ENCODE peak calls at places on chromosomes 3 and 15, in eight cellular contexts. B is fibroblast of lung; N is lung; K is heart left ventricle; F is tibial artery; H is GM23338; X is CD8-positive, alpha-beta memory T cell; P is GM23248. L is an unnamed sample. For H3K4me1, the result is how much of the 10 kb centered on the place peaks cover.

GRCh38 chr15:45646220-45646619 is 11.4 kb downstream of the SQOR start:
- DNase-seq in B (peak), N (no peak), K (no peak), F (no peak), H (no peak), X (no peak), P (peak), L (no peak)

GRCh38 chr15:66293085-66293418 is 316 bp upstream of the DIS3L start:
- DNase-seq in B (no peak), N (no peak), K (no peak), F (no peak), H (no peak), X (no peak), P (peak), L (no peak)

GRCh38 chr3:37968784-37969600 is 21.6 kb upstream of the VILL start:
- DNase-seq in B (no peak), N (no peak), K (no peak), F (peak), H (no peak), X (no peak), P (peak), L (no peak)

GRCh38 chr3:58659051-58659675 is 7.4 kb downstream of the FAM3D start:
- DNase-seq in B (peak), N (no peak), K (no peak), F (peak), H (peak), X (no peak), P (peak), L (no peak)

GRCh38 chr15:98889930-98890695 is 117.5 kb downstream of the PGPEP1L start:
- DNase-seq in B (peak), N (no peak), K (no peak), F (no peak), H (no peak), X (no peak), P (peak), L (no peak)

GRCh38 chr3:148930785-148931184 is 60.6 kb upstream of the GYG1 start:
- DNase-seq in B (peak), N (no peak), K (no peak), F (no peak), H (no peak), X (no peak), P (peak), L (no peak)

GRCh38 chr3:154018100-154018696 is 103.0 kb upstream of the ARHGEF26 start:
- DNase-seq in B (peak), N (no peak), K (no peak), F (no peak), H (peak), X (no peak), P (peak), L (no peak)

GRCh38 chr15:71806452-71806931 is 3.9 kb upstream of the NR2E3 start:
- DNase-seq in B (peak), N (no peak), K (no peak), F (no peak), H (peak), X (no peak), P (peak), L (no peak)

GRCh38 chr3:195900426-195901355 is 7.7 kb downstream of the TNK2 start:
- DNase-seq in B (peak), N (no peak), K (peak), F (no peak), H (no peak), X (no peak), P (peak), L (no peak)

GRCh38 chr15:60116456-60117089 is 112.5 kb downstream of the FOXB1 start:
- DNase-seq in B (no peak), N (no peak), K (no peak), F (no peak), H (no peak), X (no peak), P (no peak), L (no peak)

GRCh38 chr3:39299279-39299678 is 19.4 kb upstream of the CX3CR1 start:
- DNase-seq in B (no peak), N (no peak), K (no peak), F (no peak), H (no peak), X (no peak), P (no peak), L (no peak)

GRCh38 chr15:60389261-60390077 is 8.3 kb downstream of the ANXA2 start:
- DNase-seq in B (peak), N (no peak), K (no peak), F (no peak), H (no peak), X (no peak), P (peak), L (no peak)

GRCh38 chr3:177545964-177546363 is 348.7 kb upstream of the TBL1XR1 start:
- DNase-seq in B (no peak), N (no peak), K (no peak), F (no peak), H (no peak), X (no peak), P (no peak), L (no peak)

GRCh38 chr3:150736316-150736719 is 26.7 kb downstream of the SIAH2 start:
- DNase-seq in B (no peak), N (no peak), K (no peak), F (no peak), H (peak), X (no peak), P (no peak), L (no peak)

GRCh38 chr3:59133350-59133749 is 83.5 kb upstream of the CFAP20DC start:
- DNase-seq in B (peak), N (no peak), K (no peak), F (no peak), H (no peak), X (no peak), P (peak), L (no peak)

GRCh38 chr3:173267716-173268115 is 126.7 kb upstream of the SPATA16 start:
- DNase-seq in B (no peak), N (no peak), K (no peak), F (no peak), H (no peak), X (no peak), P (no peak), L (no peak)

GRCh38 chr3:168040624-168041208 is 55.0 kb downstream of the GOLIM4 start:
- DNase-seq in B (peak), N (no peak), K (no peak), F (no peak), H (peak), X (no peak), P (peak), L (no peak)

GRCh38 chr3:3127432-3128010 is 781 bp downstream of the TRNT1 start:
- DNase-seq in B (peak), N (no peak), K (no peak), F (no peak), H (peak), X (peak), P (peak), L (no peak)

DNA sequence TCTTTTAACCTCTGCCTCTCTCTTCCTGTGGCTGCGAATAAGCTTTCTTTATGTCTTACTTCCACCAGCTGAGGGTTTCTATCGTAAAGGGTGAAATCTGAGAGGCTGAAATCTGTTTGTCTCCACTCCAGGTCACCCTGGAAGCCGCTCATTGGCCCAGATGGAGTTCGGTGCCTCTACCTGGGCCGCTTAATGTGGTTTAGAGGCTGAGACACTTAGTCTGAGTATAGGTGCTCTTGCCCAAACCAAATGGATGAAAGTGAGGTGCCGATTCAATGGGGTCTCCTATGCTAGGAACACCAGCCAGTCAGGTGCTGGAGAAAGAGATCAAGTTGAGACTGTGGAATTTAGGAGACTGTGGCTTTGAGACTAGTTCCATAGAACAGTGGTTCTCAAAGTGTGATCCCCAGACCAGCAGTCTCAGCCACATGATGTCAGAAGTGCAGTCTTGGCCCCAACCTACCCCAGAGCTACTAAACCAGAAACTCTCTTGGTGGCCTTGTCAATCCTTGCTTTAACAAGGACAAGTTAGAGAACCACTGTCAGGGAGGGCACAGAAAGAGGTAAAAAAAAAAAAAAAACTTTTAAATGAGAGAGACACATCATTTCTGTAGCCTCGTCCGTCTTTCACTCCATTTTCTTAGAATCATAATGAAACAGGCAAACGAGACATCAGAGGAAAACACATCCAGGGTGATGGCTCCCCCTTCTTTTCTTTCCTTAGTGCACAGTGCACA is 54.9 kb upstream of the CCR2 start:
- DNase-seq in B (no peak), N (no peak), K (no peak), F (no peak), H (no peak), X (no peak), P (no peak), L (no peak)
- H3K4me1 ChIP-seq in B (under half), N (under half), K (under half), F (under half), H (under half), X (half or more), P (under half), L (under half)

GRCh38 chr3:159168788-159169187 is 366.9 kb downstream of the MFSD1 start:
- DNase-seq in B (no peak), N (no peak), K (no peak), F (no peak), H (no peak), X (no peak), P (no peak), L (no peak)

GRCh38 chr3:159171333-159171732 is 369.5 kb downstream of the MFSD1 start:
- DNase-seq in B (no peak), N (no peak), K (no peak), F (no peak), H (no peak), X (no peak), P (no peak), L (no peak)

GRCh38 chr3:159170436-159171003 is 368.7 kb downstream of the MFSD1 start:
- DNase-seq in B (peak), N (no peak), K (no peak), F (no peak), H (no peak), X (no peak), P (peak), L (no peak)

GRCh38 chr3:159172473-159172872 is 370.6 kb downstream of the MFSD1 start:
- DNase-seq in B (no peak), N (no peak), K (no peak), F (no peak), H (no peak), X (no peak), P (no peak), L (no peak)

DNA sequence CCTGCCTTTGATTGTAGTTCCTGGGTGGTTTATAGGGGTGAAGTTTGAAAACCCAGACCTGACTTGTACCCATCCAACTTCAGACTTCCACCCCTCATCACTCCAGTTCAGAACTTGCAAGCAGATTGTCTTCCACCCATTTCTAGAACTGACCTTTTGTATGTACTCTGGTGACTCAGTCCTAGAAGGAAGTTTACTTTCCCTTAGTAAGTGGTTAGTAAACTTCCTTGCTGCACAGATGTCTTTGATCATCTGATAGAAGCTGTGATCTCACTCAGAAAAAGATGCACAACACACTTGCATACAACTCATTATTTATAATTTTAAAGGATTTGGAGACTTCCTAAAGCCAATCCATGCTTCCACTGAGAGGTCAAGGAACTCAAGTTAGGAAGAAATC is 368.0 kb downstream of the MFSD1 start:
- DNase-seq in B (peak), N (no peak), K (no peak), F (no peak), H (no peak), X (no peak), P (peak), L (no peak)
- H3K27ac ChIP-seq in B (peak), N (no peak), K (no peak), F (no peak), H (no peak), X (no peak), P (peak), L (no peak)

GRCh38 chr15:51842265-51842664 is 12.8 kb downstream of the TMOD3 start:
- DNase-seq in B (no peak), N (no peak), K (no peak), F (no peak), H (no peak), X (no peak), P (no peak), L (no peak)

GRCh38 chr15:51833782-51834181 is 4.3 kb downstream of the TMOD3 start:
- DNase-seq in B (no peak), N (no peak), K (no peak), F (no peak), H (no peak), X (no peak), P (no peak), L (no peak)

GRCh38 chr15:51842852-51843737 is 13.6 kb downstream of the TMOD3 start:
- DNase-seq in B (peak), N (no peak), K (no peak), F (no peak), H (no peak), X (no peak), P (peak), L (no peak)

GRCh38 chr15:51841401-51842040 is 12.1 kb downstream of the TMOD3 start:
- DNase-seq in B (no peak), N (no peak), K (no peak), F (no peak), H (no peak), X (no peak), P (no peak), L (no peak)

GRCh38 chr15:51837784-51838183 is 8.3 kb downstream of the TMOD3 start:
- DNase-seq in B (peak), N (no peak), K (no peak), F (no peak), H (no peak), X (no peak), P (no peak), L (no peak)
- H3K4me3 ChIP-seq in B (no peak), N (no peak), K (no peak), F (no peak), H (no peak), X (no peak), P (no peak), L (no peak)

GRCh38 chr15:85477061-85477460 is 96.7 kb downstream of the AKAP13 start:
- DNase-seq in B (no peak), N (no peak), K (no peak), F (no peak), H (no peak), X (no peak), P (peak), L (no peak)

GRCh38 chr15:85475711-85476110 is 95.3 kb downstream of the AKAP13 start:
- DNase-seq in B (no peak), N (no peak), K (no peak), F (no peak), H (no peak), X (no peak), P (no peak), L (no peak)

GRCh38 chr15:85475317-85475701 is 94.9 kb downstream of the AKAP13 start:
- DNase-seq in B (no peak), N (no peak), K (no peak), F (no peak), H (no peak), X (no peak), P (peak), L (no peak)

GRCh38 chr15:85473455-85473854 is 93.1 kb downstream of the AKAP13 start:
- DNase-seq in B (peak), N (no peak), K (no peak), F (no peak), H (no peak), X (no peak), P (peak), L (no peak)

GRCh38 chr15:85474700-85475316 is 94.4 kb downstream of the AKAP13 start:
- DNase-seq in B (peak), N (no peak), K (no peak), F (no peak), H (no peak), X (no peak), P (no peak), L (no peak)
- H3K4me1 ChIP-seq in B (under half), N (under half), K (under half), F (under half), H (under half), X (under half), P (half or more), L (under half)

GRCh38 chr3:85524104-85524503 is 565.3 kb downstream of the CADM2 start:
- DNase-seq in B (no peak), N (no peak), K (no peak), F (no peak), H (no peak), X (no peak), P (no peak), L (no peak)
- H3K27ac ChIP-seq in B (no peak), N (no peak), K (no peak), F (no peak), H (no peak), X (no peak), P (no peak), L (no peak)

GRCh38 chr3:5198986-5199731 is 11.7 kb downstream of the EDEM1 start:
- DNase-seq in B (peak), N (no peak), K (no peak), F (no peak), H (no peak), X (no peak), P (no peak), L (no peak)

GRCh38 chr3:5197022-5197421 is 9.5 kb downstream of the EDEM1 start:
- DNase-seq in B (peak), N (no peak), K (no peak), F (no peak), H (no peak), X (no peak), P (peak), L (no peak)

GRCh38 chr3:5197470-5198312 is 10.2 kb downstream of the EDEM1 start:
- DNase-seq in B (peak), N (no peak), K (no peak), F (no peak), H (peak), X (peak), P (peak), L (peak)

GRCh38 chr3:5195605-5196004 is 8.1 kb downstream of the EDEM1 start:
- DNase-seq in B (peak), N (peak), K (no peak), F (no peak), H (no peak), X (no peak), P (peak), L (no peak)

DNA sequence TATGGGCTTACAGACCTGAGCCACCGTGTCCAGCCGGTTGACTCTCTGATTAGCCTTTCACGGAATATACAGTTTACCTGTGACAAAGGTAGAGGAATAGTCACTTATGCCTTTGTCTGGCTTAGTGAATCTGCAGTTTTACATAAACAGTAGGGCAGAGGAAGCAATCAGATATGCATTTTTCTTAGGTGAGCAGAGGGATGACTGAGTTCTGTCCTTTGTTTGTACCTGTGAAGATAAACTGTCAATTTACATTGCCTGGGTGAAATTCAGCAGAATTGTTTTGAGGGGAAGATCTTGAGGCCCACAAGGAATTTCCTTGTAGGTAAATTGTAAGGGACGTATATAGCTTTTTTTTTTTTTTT is 10.8 kb downstream of the EDEM1 start:
- DNase-seq in B (no peak), N (no peak), K (no peak), F (no peak), H (no peak), X (no peak), P (no peak), L (no peak)
- H3K4me3 ChIP-seq in B (no peak), N (no peak), K (no peak), F (no peak), H (no peak), X (no peak), P (no peak), L (no peak)

DNA sequence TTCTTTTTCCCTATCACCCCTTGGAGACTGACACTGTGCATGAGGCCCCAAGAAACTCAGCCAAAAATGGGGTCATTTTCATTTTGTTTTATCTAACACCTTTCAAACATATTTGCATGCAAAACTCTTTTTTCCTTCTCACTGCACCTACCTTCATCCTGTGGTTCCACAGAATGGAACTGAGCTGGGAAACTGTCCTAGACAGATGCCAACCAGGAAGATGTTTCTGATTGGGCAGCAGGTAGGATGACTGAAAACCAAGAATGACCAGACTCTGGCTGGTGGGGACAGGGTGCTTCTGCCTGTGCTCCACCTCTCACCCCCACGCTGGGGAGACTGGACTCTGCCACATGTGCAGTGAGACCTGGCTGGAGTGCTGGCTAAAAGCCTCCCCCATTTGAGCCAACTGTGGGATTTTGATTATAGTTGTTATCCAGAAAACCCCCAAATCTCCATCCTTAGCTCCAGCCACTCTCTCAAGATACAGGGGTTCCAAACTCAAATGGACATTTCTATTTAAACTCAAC is 5.2 kb downstream of the PPIB start:
- DNase-seq in B (no peak), N (no peak), K (no peak), F (peak), H (no peak), X (no peak), P (no peak), L (no peak)
- H3K4me1 ChIP-seq in B (under half), N (under half), K (under half), F (under half), H (under half), X (under half), P (under half), L (under half)

L was measured in effector memory CD4-positive, alpha-beta T cell.